ENCODE peak calls at places on chromosomes 11 and 22, in four cellular contexts. F, G, Q and L are unnamed samples.

GRCh38 chr11:62012451-62013265 is 45.2 kb upstream of the FTH1 start:
- DNase-seq in Q (no peak), G (peak; percentile 42), F (no peak), L (no peak)

GRCh38 chr22:38068641-38069371 is 11.6 kb downstream of the PICK1 start:
- DNase-seq in Q (no peak), G (no peak), F (no peak), L (no peak)

GRCh38 chr11:19199766-19200165 is 2.0 kb downstream of the CSRP3 start:
- DNase-seq in Q (no peak), F (no peak), G (no peak), L (no peak)

GRCh38 chr11:71286701-71287643 is 34.6 kb upstream of the SHANK2 start:
- DNase-seq in Q (peak; percentile 28), F (no peak), G (peak; percentile 92), L (no peak)

GRCh38 chr11:128630367-128631230 is 43.2 kb upstream of the ETS1 start:
- DNase-seq in F (peak; percentile 82), G (peak; percentile 86), Q (peak; percentile 78), L (peak; percentile 50)

GRCh38 chr11:33682446-33682845 is 18.2 kb downstream of the C11orf91 start:
- DNase-seq in G (no peak), Q (no peak), F (peak; percentile 73), L (no peak)

GRCh38 chr11:121928597-121929580 is 187.1 kb downstream of the BLID start:
- DNase-seq in G (no peak), F (peak; percentile 49), Q (peak; percentile 49), L (peak; percentile 48)

GRCh38 chr22:44917372-44918165 is 92.2 kb downstream of the PHF21B start:
- DNase-seq in Q (no peak), G (no peak), F (no peak), L (no peak)

GRCh38 chr22:45503071-45503815 is 560 bp downstream of the FBLN1 start:
- DNase-seq in G (no peak), Q (peak; percentile 61), F (peak; percentile 73), L (peak; percentile 76)

GRCh38 chr11:2704896-2705606 is 5.3 kb upstream of the KCNQ1OT1 start:
- DNase-seq in F (no peak), G (no peak), Q (no peak), L (no peak)

GRCh38 chr11:69640260-69640994 is 529 bp upstream of the CCND1 start:
- DNase-seq in F (no peak), G (no peak), Q (peak; percentile 31), L (no peak)

GRCh38 chr11:125091247-125091876 is 20.1 kb downstream of the TMEM218 start:
- DNase-seq in G (peak; percentile 77), F (peak; percentile 87), Q (peak; percentile 68), L (no peak)

GRCh38 chr22:45036154-45036553 is 26.3 kb upstream of the PHF21B start:
- DNase-seq in G (peak; percentile 16), Q (no peak), F (no peak), L (no peak)

GRCh38 chr11:61541568-61541967 is 33.0 kb downstream of the LRRC10B start:
- DNase-seq in Q (peak; percentile 91), F (peak; percentile 87), G (peak; percentile 52), L (no peak)

GRCh38 chr11:24171869-24172268 is 325.0 kb upstream of the LUZP2 start:
- DNase-seq in F (no peak), Q (no peak), G (no peak), L (no peak)

GRCh38 chr11:9264381-9265210 is 554 bp downstream of the DENND5A start:
- DNase-seq in G (peak; percentile 81), F (peak; percentile 40), Q (peak; percentile 39), L (peak; percentile 70)

GRCh38 chr11:15967166-15967565 is 389.2 kb downstream of the SOX6 start:
- DNase-seq in F (peak; percentile 61), G (no peak), Q (no peak), L (no peak)

GRCh38 chr11:19355601-19356000 is 114.9 kb upstream of the E2F8 start:
- DNase-seq in Q (no peak), F (no peak), G (no peak), L (no peak)

GRCh38 chr22:32255726-32256125 is 579 bp upstream of the SLC5A4 start:
- DNase-seq in G (no peak), Q (no peak), F (no peak), L (no peak)

GRCh38 chr22:44473580-44473979 is 24.5 kb downstream of the RTL6 start:
- DNase-seq in F (no peak), Q (no peak), G (no peak), L (no peak)

GRCh38 chr11:32259641-32260081 is 168.8 kb downstream of the RCN1 start:
- DNase-seq in G (peak; percentile 87), F (no peak), Q (no peak), L (no peak)

GRCh38 chr11:115541518-115541917 is 37.3 kb upstream of the CADM1 start:
- DNase-seq in Q (no peak), F (peak; percentile 84), G (no peak), L (no peak)

GRCh38 chr11:128709402-128709801 is 15.5 kb downstream of the FLI1 start:
- DNase-seq in G (peak; percentile 98), Q (no peak), F (peak; percentile 96), L (no peak)

GRCh38 chr11:118996926-118997626 is 862 bp upstream of the CENATAC start:
- DNase-seq in F (peak; percentile 63), Q (peak; percentile 40), G (peak; percentile 44), L (no peak)

GRCh38 chr11:1481483-1481825 is 5.1 kb downstream of the MOB2 start:
- DNase-seq in Q (no peak), G (no peak), F (no peak), L (no peak)

GRCh38 chr11:88341852-88342251 is 4.3 kb upstream of the CTSC start:
- DNase-seq in Q (peak; percentile 74), F (peak; percentile 48), G (no peak), L (no peak)

GRCh38 chr22:43183496-43184263 is 3.3 kb downstream of the TTLL12 start:
- DNase-seq in G (peak; percentile 64), Q (no peak), F (no peak), L (no peak)

GRCh38 chr11:128552783-128553661 is 34.3 kb downstream of the ETS1 start:
- DNase-seq in G (peak; percentile 87), F (no peak), Q (no peak), L (no peak)

GRCh38 chr11:66546966-66547661 is 411 bp downstream of the ACTN3 start:
- DNase-seq in G (no peak), Q (no peak), F (peak; percentile 38), L (peak; percentile 75)

GRCh38 chr22:47850644-47851151 is 1088.2 kb downstream of the TBC1D22A start:
- DNase-seq in F (peak; percentile 66), Q (no peak), G (no peak), L (no peak)

GRCh38 chr22:31179345-31179744 is 19.4 kb downstream of the RNF185 start:
- DNase-seq in G (peak; percentile 23), Q (no peak), F (no peak), L (no peak)

GRCh38 chr11:69074786-69075185 is 26.1 kb downstream of the TPCN2 start:
- DNase-seq in G (no peak), Q (no peak), F (no peak), L (no peak)

GRCh38 chr11:76592025-76592914 is 78.3 kb downstream of the LRRC32 start:
- DNase-seq in F (no peak), Q (no peak), G (no peak), L (no peak)

GRCh38 chr11:130434521-130435223 is 6.3 kb upstream of the ADAMTS8 start:
- DNase-seq in G (peak; percentile 82), Q (peak; percentile 78), F (peak; percentile 83), L (peak; percentile 77)

GRCh38 chr11:82233211-82233610 is 500.5 kb downstream of the FAM181B start:
- DNase-seq in G (no peak), F (no peak), Q (no peak), L (no peak)

GRCh38 chr11:30107899-30108298 is 91.1 kb upstream of the KCNA4 start:
- DNase-seq in G (peak; percentile 62), Q (no peak), F (peak; percentile 63), L (no peak)

GRCh38 chr11:117817213-117818035 is 7.1 kb downstream of the FXYD2 start:
- DNase-seq in G (peak; percentile 65), F (peak; percentile 92), Q (peak; percentile 90), L (peak; percentile 70)

GRCh38 chr11:121968638-121969037 is 147.4 kb downstream of the BLID start:
- DNase-seq in Q (no peak), G (no peak), F (no peak), L (no peak)

DNA sequence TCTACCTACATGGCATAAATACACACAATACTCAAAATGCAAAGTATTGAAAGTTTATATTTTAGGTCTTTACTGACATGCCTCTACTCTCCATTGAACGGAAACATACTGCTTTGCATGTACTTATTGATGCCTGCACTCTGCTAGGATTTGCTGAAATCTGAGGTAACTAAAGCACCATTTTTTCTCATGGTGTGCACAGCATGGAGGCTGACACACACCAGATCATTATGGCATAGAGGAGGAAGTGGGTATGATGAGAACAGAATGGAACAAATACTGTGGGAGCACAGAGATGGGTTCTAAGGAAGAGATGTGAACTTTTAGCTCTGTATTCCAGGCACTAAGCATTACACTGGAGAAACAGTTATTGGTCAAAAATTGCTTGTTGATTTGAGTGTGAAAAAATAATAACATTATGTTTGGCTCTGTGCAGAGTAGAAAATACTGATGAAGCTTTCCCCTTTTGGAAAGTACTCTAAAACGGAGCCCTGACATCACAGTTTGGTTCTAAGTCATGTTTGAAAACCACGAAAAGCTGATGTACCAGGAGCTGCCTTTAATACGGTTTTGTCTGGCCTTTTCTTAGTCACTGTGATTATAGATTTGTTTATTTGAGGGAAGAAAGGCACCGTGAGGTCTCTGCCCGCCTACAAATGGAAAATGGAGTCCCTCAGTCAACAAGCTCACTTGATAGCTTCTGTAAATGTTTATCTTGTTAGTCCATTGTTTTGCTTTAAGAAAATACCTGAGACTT is 5.6 kb downstream of the OR52R1 start:
- DNase-seq in F (no peak), G (peak; percentile 12), Q (no peak), L (no peak)
- H4K5ac ChIP-seq in F (no peak overlapping the region), G (no peak overlapping the region), Q (no peak overlapping the region), L (no peak overlapping the region)

GRCh38 chr22:50519151-50519550 is 6.2 kb downstream of the SCO2 start:
- DNase-seq in Q (no peak), F (no peak), G (no peak), L (no peak)
- H4K5ac ChIP-seq in Q (no peak overlapping the region), F (no peak overlapping the region), G (no peak overlapping the region), L (no peak overlapping the region)

GRCh38 chr22:29245626-29246385 is 22.0 kb downstream of the RHBDD3 start:
- DNase-seq in F (peak; percentile 65), Q (peak; percentile 75), G (peak; percentile 54), L (peak; percentile 89)

GRCh38 chr22:29244785-29245625 is 22.8 kb downstream of the RHBDD3 start:
- DNase-seq in F (no peak), Q (no peak), G (no peak), L (no peak)

DNA sequence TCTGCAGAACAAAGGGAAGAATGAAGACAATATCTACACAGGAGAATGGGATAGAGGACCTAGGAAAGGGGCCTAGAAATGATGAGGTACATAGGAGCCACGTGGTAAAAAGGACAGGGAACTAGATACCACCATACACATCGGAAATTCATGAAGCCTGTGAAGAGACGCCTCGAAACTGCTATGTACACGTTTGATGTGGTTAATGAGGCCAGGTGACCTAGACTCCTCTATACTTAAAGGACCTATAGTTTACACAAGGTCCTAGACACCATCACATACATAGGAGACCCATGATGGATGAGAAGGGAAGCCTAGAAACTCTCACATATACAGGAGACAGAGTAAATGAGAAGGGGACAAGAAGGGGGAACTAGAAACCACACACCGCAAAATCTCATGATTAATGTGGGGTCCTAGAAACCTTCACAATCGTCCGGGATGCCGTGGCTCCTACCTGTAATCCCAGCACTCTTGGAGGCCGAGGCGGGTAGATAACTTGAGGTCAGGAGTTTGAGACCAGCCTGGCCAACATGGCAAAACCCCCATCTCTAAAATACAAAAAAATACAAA is 23.8 kb downstream of the RHBDD3 start:
- DNase-seq in Q (no peak), F (no peak), G (no peak), L (no peak)
- H4K5ac ChIP-seq in Q (no peak overlapping the region), F (no peak overlapping the region), G (no peak overlapping the region), L (no peak overlapping the region)

GRCh38 chr22:46551321-46551720 is 13.9 kb upstream of the CELSR1 start:
- DNase-seq in Q (no peak), G (no peak), F (no peak), L (no peak)
- H4K5ac ChIP-seq in Q (no peak overlapping the region), G (no peak overlapping the region), F (no peak overlapping the region), L (no peak overlapping the region)